ENCODE peak calls at places on chromosomes 1 and 21, in seven cellular contexts. P is AG08396; V is HS-5; L is left ventricle myocardium superior; J is effector memory CD8-positive, alpha-beta T cell; I is SW 1271; T is ureter. B is an unnamed sample.

GRCh38 chr21:33254766-33255165 is 11.4 kb upstream of the IL10RB start:
- DNase-seq in P (no peak), V (no peak), L (no peak), J (no peak), I (no peak), T (no peak), B (no peak)

GRCh38 chr1:233707153-233707905 is 93.4 kb downstream of the KCNK1 start:
- DNase-seq in P (no peak), V (peak; percentile 38), L (no peak), J (no peak), I (no peak), T (no peak), B (no peak)

GRCh38 chr1:160209656-160210046 is 4.5 kb downstream of the PEA15 start:
- DNase-seq in P (no peak), V (no peak), L (peak; percentile 77), J (no peak), I (no peak), T (no peak), B (no peak)

GRCh38 chr1:189513091-189513490 is 964.6 kb downstream of the BRINP3 start:
- DNase-seq in P (no peak), V (no peak), L (no peak), J (no peak), I (no peak), T (no peak), B (no peak)

GRCh38 chr1:18100493-18101063 is 7.0 kb upstream of the IGSF21 start:
- DNase-seq in P (peak; percentile 83), V (peak; percentile 44), L (peak; percentile 45), J (no peak), I (no peak), T (peak; percentile 77), B (peak; percentile 44)

GRCh38 chr21:14926186-14926585 is 138.6 kb downstream of the NRIP1 start:
- DNase-seq in P (peak; percentile 10), V (no peak), L (no peak), J (no peak), I (no peak), T (no peak), B (no peak)

GRCh38 chr1:210477328-210477924 is 148.7 kb downstream of the HHAT start:
- DNase-seq in P (no peak), V (no peak), L (no peak), J (no peak), I (no peak), T (no peak), B (no peak)

GRCh38 chr1:48206371-48206770 is 16.1 kb upstream of the SLC5A9 start:
- DNase-seq in P (no peak), V (no peak), L (no peak), J (no peak), I (no peak), T (no peak), B (no peak)

GRCh38 chr1:14486401-14487110 is 111.9 kb upstream of the KAZN start:
- DNase-seq in P (peak; percentile 52), V (peak; percentile 99), L (no peak), J (no peak), I (peak; percentile 39), T (peak; percentile 50), B (no peak)

GRCh38 chr1:2070016-2070415 is 19.8 kb downstream of the PRKCZ start:
- DNase-seq in P (no peak), V (no peak), L (no peak), J (no peak), I (no peak), T (no peak), B (no peak)

GRCh38 chr1:19405195-19405760 is 80.1 kb downstream of the CAPZB start:
- DNase-seq in P (no peak), V (no peak), L (no peak), J (no peak), I (no peak), T (no peak), B (no peak)

GRCh38 chr1:192170196-192170984 is 12.1 kb downstream of the RGS18 start:
- DNase-seq in P (no peak), V (no peak), L (no peak), J (no peak), I (no peak), T (no peak), B (peak; percentile 62)

GRCh38 chr1:199597152-199597551 is 430.4 kb upstream of the NR5A2 start:
- DNase-seq in P (no peak), V (no peak), L (no peak), J (no peak), I (no peak), T (no peak), B (no peak)

GRCh38 chr1:42043182-42043581 is 110.0 kb upstream of the GUCA2B start:
- DNase-seq in P (no peak), V (no peak), L (no peak), J (no peak), I (no peak), T (no peak), B (no peak)

GRCh38 chr1:62144238-62144831 is 50.3 kb upstream of the L1TD1 start:
- DNase-seq in P (peak; percentile 39), V (no peak), L (no peak), J (peak; percentile 19), I (no peak), T (no peak), B (peak; percentile 46)

GRCh38 chr1:115765091-115765490 is 3.4 kb downstream of the CASQ2 start:
- DNase-seq in P (no peak), V (no peak), L (no peak), J (no peak), I (no peak), T (no peak), B (no peak)

GRCh38 chr1:223531742-223532341 is 133.7 kb downstream of the CAPN8 start:
- DNase-seq in P (peak; percentile 42), V (no peak), L (peak; percentile 53), J (peak; percentile 18), I (peak; percentile 13), T (peak; percentile 53), B (peak; percentile 44)

GRCh38 chr21:37704751-37705150 is 211.5 kb downstream of the KCNJ6 start:
- DNase-seq in P (no peak), V (no peak), L (no peak), J (no peak), I (no peak), T (no peak), B (no peak)

GRCh38 chr21:32886339-32886738 is 114.8 kb upstream of the PAXBP1 start:
- DNase-seq in P (no peak), V (no peak), L (no peak), J (peak; percentile 27), I (no peak), T (no peak), B (no peak)

GRCh38 chr1:78145105-78145580 is 99.4 kb downstream of the GIPC2 start:
- DNase-seq in P (peak; percentile 69), V (peak; percentile 51), L (peak; percentile 48), J (peak; percentile 18), I (no peak), T (peak; percentile 60), B (peak; percentile 83)

GRCh38 chr1:27527223-27527856 is 37.4 kb upstream of the WASF2 start:
- DNase-seq in P (peak; percentile 70), V (no peak), L (peak; percentile 81), J (no peak), I (no peak), T (peak; percentile 63), B (peak; percentile 44)

GRCh38 chr1:231803353-231803752 is 176.8 kb downstream of the DISC1 start:
- DNase-seq in P (no peak), V (no peak), L (no peak), J (no peak), I (no peak), T (no peak), B (peak; percentile 80)

GRCh38 chr1:79128726-79129125 is 122.2 kb upstream of the ADGRL4 start:
- DNase-seq in P (peak; percentile 65), V (peak; percentile 46), L (no peak), J (no peak), I (no peak), T (no peak), B (no peak)

GRCh38 chr1:52477876-52478275 is 73.5 kb downstream of the PRPF38A start:
- DNase-seq in P (no peak), V (no peak), L (no peak), J (no peak), I (no peak), T (no peak), B (no peak)

GRCh38 chr1:23423415-23424170 is 955 bp downstream of the TCEA3 start:
- DNase-seq in P (peak; percentile 40), V (no peak), L (peak; percentile 56), J (no peak), I (no peak), T (peak; percentile 70), B (no peak)

GRCh38 chr1:150366416-150367296 is 2.7 kb downstream of the RPRD2 start:
- DNase-seq in P (peak; percentile 7), V (peak; percentile 34), L (no peak), J (no peak), I (no peak), T (no peak), B (peak; percentile 16)

GRCh38 chr1:203702130-203702577 is 62.8 kb upstream of the LAX1 start:
- DNase-seq in P (peak; percentile 36), V (peak; percentile 18), L (peak; percentile 43), J (peak; percentile 70), I (no peak), T (no peak), B (peak; percentile 62)